ENCODE peak calls at places on chromosomes 5 and 9, in eight cellular contexts. C is OCI-LY7, W is smooth muscle cell of the brain vasculature, I is A673, Y is KBM-7, M is IMR-90, A is NCI-H1105, Z is fibroblast of pulmonary artery. Q is an unnamed sample.
A peak's percentile ranks its signal among the peaks of the same experiment; 100 is the strongest.

GRCh38 chr9:70406446-70406862 is 8.0 kb downstream of the KLF9 start:
- DNase-seq in M (peak; percentile 62), C (no peak), Y (peak; percentile 84), A (no peak), Z (peak; percentile 71), I (no peak), W (no peak), Q (no peak)

GRCh38 chr5:178625679-178626483 is 969 bp downstream of the CLK4 start:
- DNase-seq in Z (peak; percentile 63), C (peak; percentile 43), A (no peak), Y (no peak), M (no peak), W (no peak), I (no peak), Q (peak; percentile 19)

GRCh38 chr5:112551437-112552018 is 132.5 kb upstream of the EPB41L4A start:
- DNase-seq in W (peak; percentile 28), Z (peak; percentile 84), A (peak; percentile 14), Y (peak; percentile 73), I (peak; percentile 68), M (peak; percentile 72), C (peak; percentile 75), Q (no peak)

GRCh38 chr9:106420511-106420944 is 442.4 kb upstream of the ZNF462 start:
- DNase-seq in Y (no peak), C (no peak), Z (no peak), I (no peak), W (no peak), M (no peak), A (no peak), Q (no peak)

GRCh38 chr9:136443687-136444086 is 4.0 kb upstream of the INPP5E start:
- DNase-seq in A (no peak), Y (no peak), W (no peak), M (no peak), C (no peak), Z (no peak), I (no peak), Q (no peak)

GRCh38 chr9:38066907-38067610 is 2.0 kb downstream of the SHB start:
- DNase-seq in M (no peak), Y (peak; percentile 43), A (no peak), Z (peak; percentile 46), I (peak; percentile 37), W (no peak), C (no peak), Q (no peak)

GRCh38 chr9:130687615-130688014 is 6.0 kb upstream of the EXOSC2 start:
- DNase-seq in Z (no peak), C (no peak), A (no peak), I (no peak), Y (no peak), W (no peak), M (no peak), Q (no peak)

GRCh38 chr5:7492371-7492770 is 96.4 kb downstream of the ADCY2 start:
- DNase-seq in I (no peak), W (no peak), M (no peak), Y (no peak), C (no peak), Z (no peak), A (no peak), Q (no peak)

GRCh38 chr5:133147411-133147810 is 95.6 kb downstream of the HSPA4 start:
- DNase-seq in W (no peak), C (no peak), I (no peak), A (no peak), Y (no peak), Z (peak; percentile 38), M (no peak), Q (no peak)

GRCh38 chr9:98285446-98285845 is 30.0 kb upstream of the TBC1D2 start:
- DNase-seq in Z (no peak), Y (no peak), M (no peak), W (no peak), I (no peak), A (no peak), C (no peak), Q (no peak)

GRCh38 chr9:87148391-87149237 is 201.3 kb upstream of the GAS1 start:
- DNase-seq in A (peak; percentile 4), Z (peak; percentile 77), W (peak; percentile 40), Y (peak; percentile 13), I (peak; percentile 38), C (no peak), M (peak; percentile 75), Q (no peak)

GRCh38 chr5:177357459-177358332 is at the start of gene RGS14:
- DNase-seq in I (peak; percentile 18), Y (peak; percentile 95), M (peak; percentile 47), W (no peak), Z (peak; percentile 49), A (no peak), C (peak; percentile 90), Q (no peak)

GRCh38 chr5:97192580-97193421 is 9.8 kb upstream of the RIOK2 start:
- DNase-seq in C (peak; percentile 31), A (no peak), I (peak; percentile 59), Y (no peak), M (no peak), Z (no peak), W (peak; percentile 40), Q (no peak)

GRCh38 chr5:31149072-31149471 is 44.4 kb upstream of the CDH6 start:
- DNase-seq in Z (peak; percentile 47), A (no peak), M (peak; percentile 39), Y (peak; percentile 5), C (no peak), W (no peak), I (no peak), Q (no peak)

GRCh38 chr5:169583424-169584215 is at the start of gene SPDL1:
- DNase-seq in C (peak; percentile 97), I (peak; percentile 95), W (peak; percentile 93), A (peak; percentile 81), Z (peak; percentile 98), Y (peak; percentile 97), M (peak; percentile 95), Q (peak; percentile 81)

GRCh38 chr9:116359958-116360357 is 206.4 kb downstream of the PAPPA start:
- DNase-seq in M (no peak), W (no peak), A (no peak), C (no peak), Z (no peak), I (no peak), Y (no peak), Q (no peak)

GRCh38 chr9:105438136-105438839 is 9.5 kb upstream of the FSD1L start:
- DNase-seq in Z (peak; percentile 82), M (peak; percentile 97), C (no peak), W (no peak), A (no peak), I (no peak), Y (no peak), Q (no peak)

GRCh38 chr5:111703662-111704061 is 53.3 kb downstream of the NREP start:
- DNase-seq in A (no peak), W (no peak), Y (peak; percentile 71), C (peak; percentile 93), Z (no peak), I (no peak), M (no peak), Q (no peak)

GRCh38 chr9:70600479-70600878 is 186.0 kb upstream of the KLF9 start:
- DNase-seq in Y (no peak), Z (peak; percentile 85), A (no peak), I (no peak), M (peak; percentile 89), W (peak; percentile 56), C (no peak), Q (no peak)

GRCh38 chr5:123916331-123917121 is 404.5 kb downstream of the CSNK1G3 start:
- DNase-seq in A (no peak), M (peak; percentile 65), Y (no peak), Z (peak; percentile 24), I (peak; percentile 74), W (no peak), C (no peak), Q (peak; percentile 56)

GRCh38 chr9:135480071-135480941 is 724 bp downstream of the PPP1R26 start:
- DNase-seq in C (no peak), M (peak; percentile 20), Z (peak; percentile 29), I (peak; percentile 66), Y (peak; percentile 32), A (no peak), W (no peak), Q (peak; percentile 18)

GRCh38 chr5:143544606-143545005 is 141.1 kb upstream of the NR3C1 start:
- DNase-seq in Z (no peak), I (no peak), C (no peak), M (no peak), Y (no peak), W (no peak), A (no peak), Q (no peak)

GRCh38 chr9:109017061-109017460 is 3.8 kb upstream of the CTNNAL1 start:
- DNase-seq in A (no peak), Z (peak; percentile 13), I (no peak), W (no peak), C (no peak), Y (no peak), M (peak; percentile 56), Q (no peak)

GRCh38 chr5:170576602-170577584 is 73.1 kb downstream of the KCNIP1 start:
- DNase-seq in C (no peak), I (no peak), Y (no peak), M (no peak), W (no peak), Z (no peak), A (no peak), Q (no peak)

GRCh38 chr9:121169094-121169601 is 32.5 kb downstream of the RAB14 start:
- DNase-seq in Z (peak; percentile 27), C (peak; percentile 20), W (no peak), A (no peak), Y (no peak), M (no peak), I (peak; percentile 33), Q (no peak)

GRCh38 chr5:133113331-133114061 is 61.7 kb downstream of the HSPA4 start:
- DNase-seq in W (no peak), Y (no peak), Z (peak; percentile 66), M (peak; percentile 56), C (peak; percentile 40), A (no peak), I (no peak), Q (no peak)

GRCh38 chr9:88219601-88220000 is 81.3 kb upstream of the SPATA31C2 start:
- DNase-seq in C (no peak), A (no peak), Z (no peak), M (no peak), Y (no peak), W (no peak), I (no peak), Q (no peak)

GRCh38 chr5:84343171-84343570 is 41.5 kb downstream of the EDIL3 start:
- DNase-seq in Y (no peak), Z (peak; percentile 50), M (no peak), A (no peak), I (no peak), W (no peak), C (no peak), Q (no peak)

GRCh38 chr5:42870882-42871418 is 59.3 kb upstream of the SELENOP start:
- DNase-seq in W (peak; percentile 6), Z (peak; percentile 3), A (no peak), C (no peak), M (no peak), Y (no peak), I (no peak), Q (no peak)

GRCh38 chr5:78547731-78548189 is 100.8 kb downstream of the LHFPL2 start:
- DNase-seq in I (peak; percentile 80), Y (no peak), A (no peak), W (peak; percentile 93), M (peak; percentile 84), Z (peak; percentile 100), C (no peak), Q (no peak)

Q was measured in NCI-H1048.